ENCODE peak calls at places on chromosomes 16 and 17, in nine cellular contexts. One of them, this sample, is unnamed.

GRCh38 chr17:77783991-77784820 is 174.3 kb upstream of the TNRC6C start:
- DNase-seq in GDM1: no peak
- DNase-seq in mucosa of descending colon: peak; percentile 11
- DNase-seq in retina: no peak
- DNase-seq in activated CD4-positive, CD25-positive, alpha-beta regulatory T cell treated with anti-CD3 and anti-CD28 coated beads, Interleukin-2, amount 50 U/mL, for 16 hours: peak; percentile 25
- DNase-seq in left lung: no peak
- DNase-seq in RWPE1: no peak
- DNase-seq in ELR: no peak
- DNase-seq in stimulated activated CD4-positive, alpha-beta T cell treated with anti-CD3 and anti-CD28 coated beads, Interleukin-4, amount 100 ng/mL, for 24 hours: peak; percentile 66
- DNase-seq in this sample: peak; percentile 88

GRCh38 chr17:66932295-66932694 is 32.2 kb upstream of the CACNG4 start:
- DNase-seq in GDM1: no peak
- DNase-seq in mucosa of descending colon: no peak
- DNase-seq in retina: no peak
- DNase-seq in activated CD4-positive, CD25-positive, alpha-beta regulatory T cell treated with anti-CD3 and anti-CD28 coated beads, Interleukin-2, amount 50 U/mL, for 16 hours: no peak
- DNase-seq in left lung: peak; percentile 2
- DNase-seq in RWPE1: no peak
- DNase-seq in ELR: no peak
- DNase-seq in stimulated activated CD4-positive, alpha-beta T cell treated with anti-CD3 and anti-CD28 coated beads, Interleukin-4, amount 100 ng/mL, for 24 hours: no peak
- DNase-seq in this sample: no peak

GRCh38 chr17:34613064-34614019 is 34.0 kb downstream of the TMEM132E start:
- DNase-seq in GDM1: no peak
- DNase-seq in mucosa of descending colon: peak; percentile 3
- DNase-seq in retina: peak; percentile 96
- DNase-seq in activated CD4-positive, CD25-positive, alpha-beta regulatory T cell treated with anti-CD3 and anti-CD28 coated beads, Interleukin-2, amount 50 U/mL, for 16 hours: no peak
- DNase-seq in left lung: no peak
- DNase-seq in RWPE1: peak; percentile 63
- DNase-seq in ELR: no peak
- DNase-seq in stimulated activated CD4-positive, alpha-beta T cell treated with anti-CD3 and anti-CD28 coated beads, Interleukin-4, amount 100 ng/mL, for 24 hours: no peak
- DNase-seq in this sample: no peak

GRCh38 chr17:38724337-38724988 is 5.7 kb upstream of the CISD3 start:
- DNase-seq in GDM1: no peak
- DNase-seq in mucosa of descending colon: peak; percentile 66
- DNase-seq in retina: no peak
- DNase-seq in activated CD4-positive, CD25-positive, alpha-beta regulatory T cell treated with anti-CD3 and anti-CD28 coated beads, Interleukin-2, amount 50 U/mL, for 16 hours: no peak
- DNase-seq in left lung: no peak
- DNase-seq in RWPE1: no peak
- DNase-seq in ELR: no peak
- DNase-seq in stimulated activated CD4-positive, alpha-beta T cell treated with anti-CD3 and anti-CD28 coated beads, Interleukin-4, amount 100 ng/mL, for 24 hours: no peak
- DNase-seq in this sample: no peak

GRCh38 chr17:81102352-81102751 is 63.0 kb upstream of the PVALEF start:
- DNase-seq in GDM1: no peak
- DNase-seq in mucosa of descending colon: no peak
- DNase-seq in retina: no peak
- DNase-seq in activated CD4-positive, CD25-positive, alpha-beta regulatory T cell treated with anti-CD3 and anti-CD28 coated beads, Interleukin-2, amount 50 U/mL, for 16 hours: no peak
- DNase-seq in left lung: no peak
- DNase-seq in RWPE1: no peak
- DNase-seq in ELR: no peak
- DNase-seq in stimulated activated CD4-positive, alpha-beta T cell treated with anti-CD3 and anti-CD28 coated beads, Interleukin-4, amount 100 ng/mL, for 24 hours: no peak
- DNase-seq in this sample: no peak

GRCh38 chr17:30170415-30170987 is 53.9 kb downstream of the NSRP1 start:
- DNase-seq in GDM1: no peak
- DNase-seq in mucosa of descending colon: no peak
- DNase-seq in retina: no peak
- DNase-seq in activated CD4-positive, CD25-positive, alpha-beta regulatory T cell treated with anti-CD3 and anti-CD28 coated beads, Interleukin-2, amount 50 U/mL, for 16 hours: no peak
- DNase-seq in left lung: no peak
- DNase-seq in RWPE1: peak; percentile 11
- DNase-seq in ELR: no peak
- DNase-seq in stimulated activated CD4-positive, alpha-beta T cell treated with anti-CD3 and anti-CD28 coated beads, Interleukin-4, amount 100 ng/mL, for 24 hours: no peak
- DNase-seq in this sample: no peak

GRCh38 chr17:76687278-76688164 is 23.2 kb downstream of the MXRA7 start:
- DNase-seq in GDM1: no peak
- DNase-seq in mucosa of descending colon: no peak
- DNase-seq in retina: peak; percentile 71
- DNase-seq in activated CD4-positive, CD25-positive, alpha-beta regulatory T cell treated with anti-CD3 and anti-CD28 coated beads, Interleukin-2, amount 50 U/mL, for 16 hours: no peak
- DNase-seq in left lung: no peak
- DNase-seq in RWPE1: no peak
- DNase-seq in ELR: no peak
- DNase-seq in stimulated activated CD4-positive, alpha-beta T cell treated with anti-CD3 and anti-CD28 coated beads, Interleukin-4, amount 100 ng/mL, for 24 hours: no peak
- DNase-seq in this sample: no peak

GRCh38 chr16:15847621-15848175 is 9.1 kb downstream of the MYH11 start:
- DNase-seq in GDM1: no peak
- DNase-seq in mucosa of descending colon: no peak
- DNase-seq in retina: no peak
- DNase-seq in activated CD4-positive, CD25-positive, alpha-beta regulatory T cell treated with anti-CD3 and anti-CD28 coated beads, Interleukin-2, amount 50 U/mL, for 16 hours: no peak
- DNase-seq in left lung: no peak
- DNase-seq in RWPE1: no peak
- DNase-seq in ELR: no peak
- DNase-seq in stimulated activated CD4-positive, alpha-beta T cell treated with anti-CD3 and anti-CD28 coated beads, Interleukin-4, amount 100 ng/mL, for 24 hours: no peak
- DNase-seq in this sample: no peak

GRCh38 chr17:21360048-21360447 is 16.1 kb upstream of the KCNJ12 start:
- DNase-seq in GDM1: peak; percentile 3
- DNase-seq in mucosa of descending colon: no peak
- DNase-seq in retina: no peak
- DNase-seq in activated CD4-positive, CD25-positive, alpha-beta regulatory T cell treated with anti-CD3 and anti-CD28 coated beads, Interleukin-2, amount 50 U/mL, for 16 hours: no peak
- DNase-seq in left lung: no peak
- DNase-seq in RWPE1: no peak
- DNase-seq in ELR: no peak
- DNase-seq in stimulated activated CD4-positive, alpha-beta T cell treated with anti-CD3 and anti-CD28 coated beads, Interleukin-4, amount 100 ng/mL, for 24 hours: no peak
- DNase-seq in this sample: no peak

GRCh38 chr16:81005644-81006471 is 827 bp downstream of the CMC2 start:
- DNase-seq in GDM1: no peak
- DNase-seq in mucosa of descending colon: peak; percentile 84
- DNase-seq in retina: peak; percentile 21
- DNase-seq in activated CD4-positive, CD25-positive, alpha-beta regulatory T cell treated with anti-CD3 and anti-CD28 coated beads, Interleukin-2, amount 50 U/mL, for 16 hours: no peak
- DNase-seq in left lung: no peak
- DNase-seq in RWPE1: peak; percentile 46
- DNase-seq in ELR: peak; percentile 72
- DNase-seq in stimulated activated CD4-positive, alpha-beta T cell treated with anti-CD3 and anti-CD28 coated beads, Interleukin-4, amount 100 ng/mL, for 24 hours: no peak
- DNase-seq in this sample: no peak

GRCh38 chr16:907819-908218 is 63.0 kb downstream of the LMF1 start:
- DNase-seq in GDM1: no peak
- DNase-seq in mucosa of descending colon: no peak
- DNase-seq in retina: no peak
- DNase-seq in activated CD4-positive, CD25-positive, alpha-beta regulatory T cell treated with anti-CD3 and anti-CD28 coated beads, Interleukin-2, amount 50 U/mL, for 16 hours: no peak
- DNase-seq in left lung: no peak
- DNase-seq in RWPE1: no peak
- DNase-seq in ELR: no peak
- DNase-seq in stimulated activated CD4-positive, alpha-beta T cell treated with anti-CD3 and anti-CD28 coated beads, Interleukin-4, amount 100 ng/mL, for 24 hours: no peak
- DNase-seq in this sample: no peak

GRCh38 chr17:39666231-39666600 is 1.1 kb downstream of the TCAP start:
- DNase-seq in GDM1: no peak
- DNase-seq in mucosa of descending colon: no peak
- DNase-seq in retina: no peak
- DNase-seq in activated CD4-positive, CD25-positive, alpha-beta regulatory T cell treated with anti-CD3 and anti-CD28 coated beads, Interleukin-2, amount 50 U/mL, for 16 hours: no peak
- DNase-seq in left lung: no peak
- DNase-seq in RWPE1: no peak
- DNase-seq in ELR: no peak
- DNase-seq in stimulated activated CD4-positive, alpha-beta T cell treated with anti-CD3 and anti-CD28 coated beads, Interleukin-4, amount 100 ng/mL, for 24 hours: no peak
- DNase-seq in this sample: no peak

GRCh38 chr16:8943001-8943763 is 20.5 kb downstream of the USP7 start:
- DNase-seq in GDM1: no peak
- DNase-seq in mucosa of descending colon: no peak
- DNase-seq in retina: no peak
- DNase-seq in activated CD4-positive, CD25-positive, alpha-beta regulatory T cell treated with anti-CD3 and anti-CD28 coated beads, Interleukin-2, amount 50 U/mL, for 16 hours: no peak
- DNase-seq in left lung: no peak
- DNase-seq in RWPE1: no peak
- DNase-seq in ELR: no peak
- DNase-seq in stimulated activated CD4-positive, alpha-beta T cell treated with anti-CD3 and anti-CD28 coated beads, Interleukin-4, amount 100 ng/mL, for 24 hours: no peak
- DNase-seq in this sample: no peak

GRCh38 chr17:47808830-47809480 is 12.6 kb downstream of the OSBPL7 start:
- DNase-seq in GDM1: no peak
- DNase-seq in mucosa of descending colon: no peak
- DNase-seq in retina: no peak
- DNase-seq in activated CD4-positive, CD25-positive, alpha-beta regulatory T cell treated with anti-CD3 and anti-CD28 coated beads, Interleukin-2, amount 50 U/mL, for 16 hours: no peak
- DNase-seq in left lung: no peak
- DNase-seq in RWPE1: no peak
- DNase-seq in ELR: no peak
- DNase-seq in stimulated activated CD4-positive, alpha-beta T cell treated with anti-CD3 and anti-CD28 coated beads, Interleukin-4, amount 100 ng/mL, for 24 hours: no peak
- DNase-seq in this sample: no peak

GRCh38 chr17:42112552-42113176 is at the start of gene DHX58:
- DNase-seq in GDM1: peak; percentile 81
- DNase-seq in mucosa of descending colon: peak; percentile 89
- DNase-seq in retina: no peak
- DNase-seq in activated CD4-positive, CD25-positive, alpha-beta regulatory T cell treated with anti-CD3 and anti-CD28 coated beads, Interleukin-2, amount 50 U/mL, for 16 hours: peak; percentile 59
- DNase-seq in left lung: peak; percentile 80
- DNase-seq in RWPE1: peak; percentile 88
- DNase-seq in ELR: peak; percentile 94
- DNase-seq in stimulated activated CD4-positive, alpha-beta T cell treated with anti-CD3 and anti-CD28 coated beads, Interleukin-4, amount 100 ng/mL, for 24 hours: peak; percentile 82
- DNase-seq in this sample: peak; percentile 90

GRCh38 chr16:77833906-77834599 is 45.7 kb downstream of the VAT1L start:
- DNase-seq in GDM1: no peak
- DNase-seq in mucosa of descending colon: no peak
- DNase-seq in retina: peak; percentile 26
- DNase-seq in activated CD4-positive, CD25-positive, alpha-beta regulatory T cell treated with anti-CD3 and anti-CD28 coated beads, Interleukin-2, amount 50 U/mL, for 16 hours: no peak
- DNase-seq in left lung: no peak
- DNase-seq in RWPE1: peak; percentile 55
- DNase-seq in ELR: peak; percentile 81
- DNase-seq in stimulated activated CD4-positive, alpha-beta T cell treated with anti-CD3 and anti-CD28 coated beads, Interleukin-4, amount 100 ng/mL, for 24 hours: no peak
- DNase-seq in this sample: no peak

GRCh38 chr16:81514041-81514559 is 69.5 kb downstream of the CMIP start:
- DNase-seq in GDM1: peak; percentile 14
- DNase-seq in mucosa of descending colon: no peak
- DNase-seq in retina: no peak
- DNase-seq in activated CD4-positive, CD25-positive, alpha-beta regulatory T cell treated with anti-CD3 and anti-CD28 coated beads, Interleukin-2, amount 50 U/mL, for 16 hours: no peak
- DNase-seq in left lung: peak; percentile 60
- DNase-seq in RWPE1: no peak
- DNase-seq in ELR: no peak
- DNase-seq in stimulated activated CD4-positive, alpha-beta T cell treated with anti-CD3 and anti-CD28 coated beads, Interleukin-4, amount 100 ng/mL, for 24 hours: no peak
- DNase-seq in this sample: no peak

GRCh38 chr16:77322757-77323156 is 112.1 kb downstream of the ADAMTS18 start:
- DNase-seq in GDM1: no peak
- DNase-seq in mucosa of descending colon: peak; percentile 21
- DNase-seq in retina: no peak
- DNase-seq in activated CD4-positive, CD25-positive, alpha-beta regulatory T cell treated with anti-CD3 and anti-CD28 coated beads, Interleukin-2, amount 50 U/mL, for 16 hours: no peak
- DNase-seq in left lung: no peak
- DNase-seq in RWPE1: no peak
- DNase-seq in ELR: no peak
- DNase-seq in stimulated activated CD4-positive, alpha-beta T cell treated with anti-CD3 and anti-CD28 coated beads, Interleukin-4, amount 100 ng/mL, for 24 hours: no peak
- DNase-seq in this sample: no peak

GRCh38 chr17:76645481-76645880 is 1.9 kb upstream of the ST6GALNAC1 start:
- DNase-seq in GDM1: no peak
- DNase-seq in mucosa of descending colon: peak; percentile 68
- DNase-seq in retina: no peak
- DNase-seq in activated CD4-positive, CD25-positive, alpha-beta regulatory T cell treated with anti-CD3 and anti-CD28 coated beads, Interleukin-2, amount 50 U/mL, for 16 hours: no peak
- DNase-seq in left lung: no peak
- DNase-seq in RWPE1: no peak
- DNase-seq in ELR: no peak
- DNase-seq in stimulated activated CD4-positive, alpha-beta T cell treated with anti-CD3 and anti-CD28 coated beads, Interleukin-4, amount 100 ng/mL, for 24 hours: no peak
- DNase-seq in this sample: no peak

GRCh38 chr16:1816396-1817275 is 10.0 kb downstream of the HAGH start:
- DNase-seq in GDM1: no peak
- DNase-seq in mucosa of descending colon: no peak
- DNase-seq in retina: no peak
- DNase-seq in activated CD4-positive, CD25-positive, alpha-beta regulatory T cell treated with anti-CD3 and anti-CD28 coated beads, Interleukin-2, amount 50 U/mL, for 16 hours: no peak
- DNase-seq in left lung: no peak
- DNase-seq in RWPE1: no peak
- DNase-seq in ELR: no peak
- DNase-seq in stimulated activated CD4-positive, alpha-beta T cell treated with anti-CD3 and anti-CD28 coated beads, Interleukin-4, amount 100 ng/mL, for 24 hours: no peak
- DNase-seq in this sample: no peak

GRCh38 chr16:74291577-74292208 is 4.9 kb upstream of the PSMD7 start:
- DNase-seq in GDM1: no peak
- DNase-seq in mucosa of descending colon: no peak
- DNase-seq in retina: no peak
- DNase-seq in activated CD4-positive, CD25-positive, alpha-beta regulatory T cell treated with anti-CD3 and anti-CD28 coated beads, Interleukin-2, amount 50 U/mL, for 16 hours: no peak
- DNase-seq in left lung: no peak
- DNase-seq in RWPE1: peak; percentile 96
- DNase-seq in ELR: peak; percentile 47
- DNase-seq in stimulated activated CD4-positive, alpha-beta T cell treated with anti-CD3 and anti-CD28 coated beads, Interleukin-4, amount 100 ng/mL, for 24 hours: no peak
- DNase-seq in this sample: no peak

GRCh38 chr17:60851181-60851580 is 173.5 kb downstream of the BCAS3 start:
- DNase-seq in GDM1: no peak
- DNase-seq in mucosa of descending colon: no peak
- DNase-seq in retina: no peak
- DNase-seq in activated CD4-positive, CD25-positive, alpha-beta regulatory T cell treated with anti-CD3 and anti-CD28 coated beads, Interleukin-2, amount 50 U/mL, for 16 hours: no peak
- DNase-seq in left lung: no peak
- DNase-seq in RWPE1: no peak
- DNase-seq in ELR: no peak
- DNase-seq in stimulated activated CD4-positive, alpha-beta T cell treated with anti-CD3 and anti-CD28 coated beads, Interleukin-4, amount 100 ng/mL, for 24 hours: no peak
- DNase-seq in this sample: no peak

GRCh38 chr16:4178468-4179010 is 62.3 kb upstream of the ADCY9 start:
- DNase-seq in GDM1: no peak
- DNase-seq in mucosa of descending colon: no peak
- DNase-seq in retina: no peak
- DNase-seq in activated CD4-positive, CD25-positive, alpha-beta regulatory T cell treated with anti-CD3 and anti-CD28 coated beads, Interleukin-2, amount 50 U/mL, for 16 hours: no peak
- DNase-seq in left lung: no peak
- DNase-seq in RWPE1: no peak
- DNase-seq in ELR: no peak
- DNase-seq in stimulated activated CD4-positive, alpha-beta T cell treated with anti-CD3 and anti-CD28 coated beads, Interleukin-4, amount 100 ng/mL, for 24 hours: no peak
- DNase-seq in this sample: no peak

GRCh38 chr16:76879420-76879819 is 311.6 kb upstream of the MON1B start:
- DNase-seq in GDM1: no peak
- DNase-seq in mucosa of descending colon: no peak
- DNase-seq in retina: no peak
- DNase-seq in activated CD4-positive, CD25-positive, alpha-beta regulatory T cell treated with anti-CD3 and anti-CD28 coated beads, Interleukin-2, amount 50 U/mL, for 16 hours: no peak
- DNase-seq in left lung: no peak
- DNase-seq in RWPE1: no peak
- DNase-seq in ELR: no peak
- DNase-seq in stimulated activated CD4-positive, alpha-beta T cell treated with anti-CD3 and anti-CD28 coated beads, Interleukin-4, amount 100 ng/mL, for 24 hours: no peak
- DNase-seq in this sample: no peak

GRCh38 chr17:32523017-32523680 is 36.4 kb downstream of the CDK5R1 start:
- DNase-seq in GDM1: no peak
- DNase-seq in mucosa of descending colon: peak; percentile 31
- DNase-seq in retina: no peak
- DNase-seq in activated CD4-positive, CD25-positive, alpha-beta regulatory T cell treated with anti-CD3 and anti-CD28 coated beads, Interleukin-2, amount 50 U/mL, for 16 hours: no peak
- DNase-seq in left lung: no peak
- DNase-seq in RWPE1: no peak
- DNase-seq in ELR: no peak
- DNase-seq in stimulated activated CD4-positive, alpha-beta T cell treated with anti-CD3 and anti-CD28 coated beads, Interleukin-4, amount 100 ng/mL, for 24 hours: peak; percentile 70
- DNase-seq in this sample: peak; percentile 85

GRCh38 chr16:52528393-52529080 is 18.4 kb downstream of the TOX3 start:
- DNase-seq in GDM1: no peak
- DNase-seq in mucosa of descending colon: peak; percentile 11
- DNase-seq in retina: no peak
- DNase-seq in activated CD4-positive, CD25-positive, alpha-beta regulatory T cell treated with anti-CD3 and anti-CD28 coated beads, Interleukin-2, amount 50 U/mL, for 16 hours: no peak
- DNase-seq in left lung: peak; percentile 73
- DNase-seq in RWPE1: no peak
- DNase-seq in ELR: no peak
- DNase-seq in stimulated activated CD4-positive, alpha-beta T cell treated with anti-CD3 and anti-CD28 coated beads, Interleukin-4, amount 100 ng/mL, for 24 hours: no peak
- DNase-seq in this sample: no peak

GRCh38 chr17:28879886-28880571 is 17.5 kb downstream of the FLOT2 start:
- DNase-seq in GDM1: no peak
- DNase-seq in mucosa of descending colon: no peak
- DNase-seq in retina: no peak
- DNase-seq in activated CD4-positive, CD25-positive, alpha-beta regulatory T cell treated with anti-CD3 and anti-CD28 coated beads, Interleukin-2, amount 50 U/mL, for 16 hours: no peak
- DNase-seq in left lung: no peak
- DNase-seq in RWPE1: no peak
- DNase-seq in ELR: no peak
- DNase-seq in stimulated activated CD4-positive, alpha-beta T cell treated with anti-CD3 and anti-CD28 coated beads, Interleukin-4, amount 100 ng/mL, for 24 hours: no peak
- DNase-seq in this sample: no peak

GRCh38 chr17:35972945-35973332 is 8.4 kb downstream of the CCL16 start:
- DNase-seq in GDM1: no peak
- DNase-seq in mucosa of descending colon: no peak
- DNase-seq in retina: no peak
- DNase-seq in activated CD4-positive, CD25-positive, alpha-beta regulatory T cell treated with anti-CD3 and anti-CD28 coated beads, Interleukin-2, amount 50 U/mL, for 16 hours: no peak
- DNase-seq in left lung: no peak
- DNase-seq in RWPE1: no peak
- DNase-seq in ELR: no peak
- DNase-seq in stimulated activated CD4-positive, alpha-beta T cell treated with anti-CD3 and anti-CD28 coated beads, Interleukin-4, amount 100 ng/mL, for 24 hours: no peak
- DNase-seq in this sample: no peak

GRCh38 chr16:72291531-72291981 is 119.6 kb upstream of the PMFBP1 start:
- DNase-seq in GDM1: no peak
- DNase-seq in mucosa of descending colon: no peak
- DNase-seq in retina: no peak
- DNase-seq in activated CD4-positive, CD25-positive, alpha-beta regulatory T cell treated with anti-CD3 and anti-CD28 coated beads, Interleukin-2, amount 50 U/mL, for 16 hours: no peak
- DNase-seq in left lung: no peak
- DNase-seq in RWPE1: peak; percentile 88
- DNase-seq in ELR: peak; percentile 96
- DNase-seq in stimulated activated CD4-positive, alpha-beta T cell treated with anti-CD3 and anti-CD28 coated beads, Interleukin-4, amount 100 ng/mL, for 24 hours: no peak
- DNase-seq in this sample: no peak

GRCh38 chr17:6681671-6682070 is 30.1 kb downstream of the C17orf100 start:
- DNase-seq in GDM1: no peak
- DNase-seq in mucosa of descending colon: no peak
- DNase-seq in retina: no peak
- DNase-seq in activated CD4-positive, CD25-positive, alpha-beta regulatory T cell treated with anti-CD3 and anti-CD28 coated beads, Interleukin-2, amount 50 U/mL, for 16 hours: no peak
- DNase-seq in left lung: no peak
- DNase-seq in RWPE1: no peak
- DNase-seq in ELR: no peak
- DNase-seq in stimulated activated CD4-positive, alpha-beta T cell treated with anti-CD3 and anti-CD28 coated beads, Interleukin-4, amount 100 ng/mL, for 24 hours: no peak
- DNase-seq in this sample: no peak